ENCODE peak calls at places on chromosome 13, in seven cellular contexts. M is cardiac fibroblast, S is hippocampal formation, D is brain microvascular endothelial cell, X is GM23338, N is globus pallidus, A is A172. Z is an unnamed sample.

GRCh38 chr13:67437246-67437645 is 207.1 kb upstream of the PCDH9 start:
- DNase-seq in A (no peak), D (no peak), N (no peak), X (no peak), M (no peak), S (no peak), Z (no peak)

GRCh38 chr13:90365130-90365529 is 982.4 kb upstream of the MIR17HG start:
- DNase-seq in A (no peak), D (no peak), N (no peak), S (no peak), X (no peak), M (peak), Z (no peak)

GRCh38 chr13:99377641-99378040 is 70.4 kb upstream of the GPR183 start:
- DNase-seq in D (no peak), X (no peak), S (no peak), N (no peak), M (no peak), A (no peak), Z (no peak)

GRCh38 chr13:47418206-47418920 is 521.5 kb upstream of the HTR2A start:
- DNase-seq in D (no peak), S (no peak), X (no peak), A (no peak), M (no peak), N (no peak), Z (no peak)

GRCh38 chr13:52405767-52406494 is at the start of gene THSD1:
- DNase-seq in M (peak), S (peak), N (no peak), A (peak), X (peak), D (no peak), Z (no peak)

GRCh38 chr13:111118898-111119607 is 3.9 kb downstream of the ARHGEF7 start:
- DNase-seq in M (no peak), A (no peak), D (no peak), X (no peak), N (no peak), S (no peak), Z (no peak)

GRCh38 chr13:34401741-34402140 is 540.3 kb upstream of the NBEA start:
- DNase-seq in N (no peak), X (no peak), M (no peak), A (no peak), S (no peak), D (no peak), Z (no peak)

GRCh38 chr13:71867101-71867814 is at the start of gene DACH1:
- DNase-seq in X (peak), S (no peak), A (peak), N (peak), M (peak), D (peak), Z (peak)

GRCh38 chr13:43157796-43158195 is 134.4 kb downstream of the DNAJC15 start:
- DNase-seq in A (no peak), M (no peak), X (no peak), S (no peak), N (no peak), D (no peak), Z (no peak)

GRCh38 chr13:22227895-22228294 is 557.0 kb downstream of the FGF9 start:
- DNase-seq in D (no peak), X (no peak), S (no peak), M (no peak), N (no peak), A (no peak), Z (no peak)

GRCh38 chr13:100341327-100341726 is 247.3 kb downstream of the GGACT start:
- DNase-seq in X (no peak), D (no peak), M (no peak), N (no peak), S (no peak), A (no peak), Z (no peak)

GRCh38 chr13:108026671-108027410 is 188.5 kb downstream of the LIG4 start:
- DNase-seq in N (no peak), A (no peak), D (no peak), S (no peak), X (no peak), M (no peak), Z (no peak)

GRCh38 chr13:28751210-28751935 is 32.6 kb upstream of the SLC46A3 start:
- DNase-seq in S (no peak), A (no peak), N (no peak), D (no peak), X (peak), M (peak), Z (no peak)

GRCh38 chr13:86585826-86586225 is 786.6 kb upstream of the SLITRK6 start:
- DNase-seq in N (no peak), M (peak), D (no peak), A (peak), X (no peak), S (no peak), Z (peak)

GRCh38 chr13:111900390-111901180 is 166.4 kb upstream of the SOX1 start:
- DNase-seq in N (no peak), D (no peak), A (no peak), S (no peak), X (no peak), M (no peak), Z (no peak)

GRCh38 chr13:110108348-110109139 is 198.4 kb downstream of the COL4A1 start:
- DNase-seq in M (peak), A (peak), D (peak), S (peak), X (peak), N (peak), Z (peak)

GRCh38 chr13:53198699-53199098 is 170.1 kb downstream of the OLFM4 start:
- DNase-seq in N (no peak), M (no peak), S (no peak), D (no peak), A (no peak), X (no peak), Z (no peak)

GRCh38 chr13:111630411-111630810 is 310.0 kb downstream of the TEX29 start:
- DNase-seq in N (no peak), M (no peak), S (no peak), X (peak), A (no peak), D (no peak), Z (no peak)

GRCh38 chr13:99339736-99340392 is 32.7 kb upstream of the GPR183 start:
- DNase-seq in M (peak), N (no peak), A (no peak), D (no peak), S (no peak), X (no peak), Z (no peak)

GRCh38 chr13:59145381-59145780 is 1018.3 kb downstream of the DIAPH3 start:
- DNase-seq in X (no peak), A (no peak), M (no peak), N (no peak), S (no peak), D (no peak), Z (no peak)